ENCODE peak calls at places on chromosomes 11 and 22, in nine cellular contexts. X, V, T, Z, A, Y, J, E and N are unnamed samples.

GRCh38 chr11:28793282-28793738 is 685.1 kb downstream of the METTL15 start:
- DNase-seq in X (no peak), E (no peak), Y (no peak), Z (no peak), T (no peak), A (no peak), J (no peak), V (no peak), N (no peak)

GRCh38 chr22:47064016-47064415 is 301.6 kb downstream of the TBC1D22A start:
- DNase-seq in T (no peak), X (no peak), Z (no peak), A (no peak), V (no peak), Y (no peak), J (no peak), E (no peak), N (no peak)

GRCh38 chr22:48500481-48501230 is 1327.0 kb downstream of the BRD1 start:
- DNase-seq in Y (no peak), E (no peak), Z (peak; percentile 34), X (no peak), J (no peak), T (no peak), V (no peak), A (no peak), N (no peak)

GRCh38 chr11:118491041-118491440 is 36.2 kb upstream of the TTC36 start:
- DNase-seq in E (no peak), T (no peak), X (no peak), Z (no peak), J (no peak), V (no peak), A (no peak), Y (no peak), N (no peak)

GRCh38 chr11:59560290-59560701 is 49.0 kb downstream of the OR4D9 start:
- DNase-seq in X (peak; percentile 84), E (peak; percentile 78), A (peak; percentile 68), J (peak; percentile 87), Z (peak; percentile 84), V (peak; percentile 79), T (no peak), Y (no peak), N (peak; percentile 86)

GRCh38 chr11:84558085-84558905 is 1068.8 kb downstream of the DLG2 start:
- DNase-seq in T (no peak), Z (peak; percentile 75), A (peak; percentile 15), Y (no peak), V (peak; percentile 65), X (peak; percentile 79), J (peak; percentile 34), E (peak; percentile 52), N (peak; percentile 63)

GRCh38 chr11:35214792-35215193 is 75.8 kb downstream of the CD44 start:
- DNase-seq in X (peak; percentile 99), Y (no peak), J (no peak), A (no peak), E (peak; percentile 86), V (peak; percentile 80), T (no peak), Z (no peak), N (peak; percentile 87)

GRCh38 chr11:33734441-33735165 is 1.6 kb downstream of the CD59 start:
- DNase-seq in J (peak; percentile 69), A (no peak), E (peak; percentile 65), T (no peak), Z (peak; percentile 25), V (peak; percentile 66), X (peak; percentile 59), Y (no peak), N (peak; percentile 42)

GRCh38 chr22:38201371-38201717 is 450 bp upstream of the MAFF start:
- DNase-seq in Y (no peak), Z (no peak), J (no peak), T (no peak), E (no peak), V (no peak), A (no peak), X (no peak), N (no peak)
- H3K4me3 ChIP-seq in Y (peak overlapping the region; percentile 97), Z (no peak overlapping the region), J (peak overlapping the region; percentile 94), T (peak overlapping the region; percentile 67), E (peak overlapping the region; percentile 50), V (peak overlapping the region; percentile 44), A (peak overlapping the region; percentile 53), X (peak overlapping the region; percentile 52), N (peak overlapping the region; percentile 32)

DNA sequence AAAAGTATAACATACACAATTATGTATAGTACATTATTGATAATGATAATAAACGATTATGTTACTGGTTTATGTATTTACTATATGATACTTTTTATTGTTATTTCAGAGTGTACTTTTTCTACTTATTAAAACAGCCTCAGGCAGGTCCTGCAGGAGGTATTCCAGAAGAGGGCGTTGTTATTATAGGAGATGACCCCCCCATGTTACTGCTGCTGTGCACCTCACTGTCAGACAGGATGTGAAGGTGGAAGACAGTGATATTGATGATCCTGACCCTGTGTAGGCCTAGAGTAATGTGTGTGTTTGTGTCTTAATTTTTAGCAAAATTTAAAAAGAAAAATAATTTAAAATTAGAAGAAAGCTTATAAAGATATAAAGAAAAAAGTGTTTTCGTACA is 57.6 kb downstream of the REXO2 start:
- DNase-seq in J (no peak), Y (no peak), X (no peak), E (no peak), Z (no peak), V (no peak), A (no peak), T (no peak), N (no peak)
- TF ChIP-seq CTCF in J (no peak), Y (no peak), X (no peak), E (no peak), Z (no peak), V (no peak), A (no peak), T (no peak), N (no peak)

GRCh38 chr11:76798656-76799055 is 15.5 kb downstream of the TSKU start:
- DNase-seq in E (no peak), A (no peak), Y (no peak), X (no peak), V (no peak), Z (no peak), T (no peak), J (no peak), N (no peak)
- H3K4me3 ChIP-seq in E (no peak overlapping the region), A (no peak overlapping the region), Y (peak overlapping the region; percentile 62), X (no peak overlapping the region), V (no peak overlapping the region), Z (no peak overlapping the region), T (peak overlapping the region; percentile 21), J (no peak overlapping the region), N (no peak overlapping the region)

GRCh38 chr22:39135092-39135896 is 17.2 kb downstream of the CBX7 start:
- DNase-seq in Z (peak; percentile 77), E (peak; percentile 38), A (peak; percentile 54), Y (no peak), X (peak; percentile 48), V (peak; percentile 42), T (peak; percentile 56), J (no peak), N (peak; percentile 42)
- TF ChIP-seq CTCF in Z (peak; percentile 58), E (peak; percentile 45), A (no peak), Y (peak; percentile 15), X (peak; percentile 76), V (peak; percentile 50), T (peak; percentile 63), J (no peak), N (peak; percentile 50)

DNA sequence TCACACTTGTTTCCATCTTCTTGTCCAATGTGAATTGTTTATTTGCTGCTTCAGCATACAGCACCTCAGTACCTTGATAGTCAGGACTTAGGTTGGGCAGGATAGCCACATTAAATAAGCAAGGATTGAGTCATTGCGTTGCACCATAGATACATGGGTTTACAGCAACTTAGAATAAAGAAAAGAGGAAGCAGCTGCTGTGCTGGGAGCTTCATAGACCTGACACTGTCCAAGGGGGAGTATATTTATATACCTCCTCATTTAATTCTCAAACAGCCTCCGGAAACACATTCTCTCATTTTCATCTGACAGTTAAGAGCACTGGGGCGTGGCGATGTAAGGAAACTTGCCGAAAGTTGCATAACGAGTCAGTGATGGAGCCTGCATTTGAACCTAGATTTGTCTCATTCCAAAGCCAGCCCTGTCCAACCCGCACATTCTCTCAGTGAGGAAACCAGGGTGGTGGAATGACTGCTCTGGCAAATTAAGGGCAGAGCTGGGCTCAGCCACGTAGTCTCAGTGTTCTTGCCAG is 42.2 kb downstream of the UBASH3B start:
- DNase-seq in E (peak; percentile 59), V (peak; percentile 52), Y (no peak), T (no peak), J (no peak), X (peak; percentile 83), A (no peak), Z (no peak), N (peak; percentile 91)
- H3K4me3 ChIP-seq in E (no peak overlapping the region), V (no peak overlapping the region), Y (no peak overlapping the region), T (no peak overlapping the region), J (no peak overlapping the region), X (no peak overlapping the region), A (no peak overlapping the region), Z (no peak overlapping the region), N (no peak overlapping the region)

DNA sequence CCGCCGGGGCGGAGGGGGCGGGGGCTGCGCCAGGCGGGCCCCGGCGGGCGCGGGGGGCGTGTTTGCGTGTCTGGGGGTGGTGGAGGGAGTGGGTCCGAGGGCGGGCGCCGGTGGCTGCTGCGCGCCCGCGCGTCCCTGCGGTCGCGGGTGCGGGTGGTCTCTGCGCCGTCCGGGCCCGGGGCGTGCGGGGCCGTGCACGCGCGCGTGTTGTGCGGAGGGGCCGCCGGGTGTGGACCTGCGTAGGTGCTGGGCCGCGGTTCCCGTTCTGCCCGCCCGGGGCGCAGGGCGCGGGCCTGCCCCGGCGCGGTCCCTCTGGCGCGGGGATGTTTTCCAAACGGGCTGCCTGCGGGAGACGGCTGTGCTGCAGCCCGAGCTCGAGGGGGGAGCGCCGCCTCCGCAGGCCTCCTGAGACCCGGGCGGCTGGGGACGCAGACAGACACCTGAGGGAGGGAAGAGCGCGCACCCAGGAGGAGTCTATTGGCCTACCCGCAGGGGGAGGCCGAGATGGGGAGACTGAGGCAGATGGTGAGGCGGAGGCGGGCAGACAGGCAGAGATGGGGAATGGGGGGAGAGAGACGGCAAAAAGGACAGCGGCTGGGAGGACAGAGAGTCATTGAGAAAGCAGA is 442 bp downstream of the PELI3 start:
- DNase-seq in E (no peak), J (peak; percentile 30), Z (peak; percentile 72), V (peak; percentile 41), A (no peak), T (peak; percentile 49), X (peak; percentile 32), Y (no peak), N (peak; percentile 36)
- TF ChIP-seq CTCF in E (peak; percentile 16), J (no peak), Z (peak; percentile 27), V (peak; percentile 9), A (no peak), T (peak; percentile 36), X (peak; percentile 16), Y (peak; percentile 62), N (peak; percentile 3)

DNA sequence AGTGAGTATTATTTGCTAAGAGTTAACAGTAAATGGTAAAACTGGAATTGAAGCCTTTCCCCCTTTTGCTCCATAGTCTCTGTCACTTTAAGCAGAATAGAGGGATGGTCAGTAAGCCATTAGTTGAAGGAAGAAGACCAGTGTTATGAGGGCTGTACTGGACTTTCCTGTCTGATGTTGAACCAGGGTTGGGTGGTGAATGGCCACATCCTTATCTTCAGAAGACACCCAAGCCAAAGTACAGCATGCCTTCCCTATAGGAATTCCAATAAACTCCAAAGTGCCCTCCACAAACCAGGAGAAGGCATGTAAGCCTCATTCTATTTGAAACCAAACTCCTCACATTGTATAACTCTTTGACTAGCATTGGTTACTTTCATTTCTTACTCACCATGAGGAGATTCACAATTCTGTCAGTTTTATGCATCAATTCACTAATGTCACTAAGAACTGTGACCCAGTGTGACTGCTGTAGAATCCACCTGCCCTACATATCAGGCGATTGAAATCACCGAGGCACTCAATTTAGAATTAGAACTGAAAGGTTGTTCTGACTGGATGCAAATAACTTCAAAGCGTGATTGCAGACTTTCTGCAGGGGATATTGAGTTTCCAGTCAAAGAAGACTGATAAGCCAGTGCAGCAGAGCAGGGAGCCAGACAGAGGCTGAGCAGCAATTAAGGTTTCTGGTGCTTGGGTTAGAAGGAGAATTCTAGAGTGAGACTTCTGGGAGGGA is 107.1 kb upstream of the DDI1 start:
- DNase-seq in A (no peak), Y (no peak), T (no peak), J (no peak), Z (no peak), V (no peak), X (no peak), E (no peak), N (no peak)
- H3K4me3 ChIP-seq in A (no peak overlapping the region), Y (no peak overlapping the region), T (no peak overlapping the region), J (no peak overlapping the region), Z (no peak overlapping the region), V (no peak overlapping the region), X (no peak overlapping the region), E (no peak overlapping the region), N (no peak overlapping the region)